ENCODE peak calls at places on chromosomes 16 and 17, in four cellular contexts. One of them, this sample, is unnamed.

GRCh38 chr16:54072237-54072636 is 214.3 kb downstream of the IRX3 start:
- DNase-seq in endothelial cell of umbilical vein: no peak
- DNase-seq in progenitor cell of endocrine pancreas: no peak
- DNase-seq in thoracic aorta: no peak
- DNase-seq in this sample: no peak

GRCh38 chr17:83115832-83116231 is 36.4 kb downstream of the METRNL start:
- DNase-seq in progenitor cell of endocrine pancreas: no peak
- DNase-seq in thoracic aorta: no peak
- DNase-seq in endothelial cell of umbilical vein: no peak
- DNase-seq in this sample: no peak

GRCh38 chr17:37176683-37177082 is 199.1 kb upstream of the C17orf78 start:
- DNase-seq in endothelial cell of umbilical vein: peak
- DNase-seq in thoracic aorta: no peak
- DNase-seq in progenitor cell of endocrine pancreas: no peak
- DNase-seq in this sample: no peak

GRCh38 chr17:61411944-61412859 is 12.6 kb downstream of the TBX2 start:
- DNase-seq in endothelial cell of umbilical vein: peak
- DNase-seq in thoracic aorta: no peak
- DNase-seq in progenitor cell of endocrine pancreas: peak
- DNase-seq in this sample: peak

GRCh38 chr17:44304651-44305050 is 3.8 kb upstream of the RUNDC3A start:
- DNase-seq in progenitor cell of endocrine pancreas: no peak
- DNase-seq in thoracic aorta: no peak
- DNase-seq in endothelial cell of umbilical vein: no peak
- DNase-seq in this sample: no peak

GRCh38 chr16:46690281-46691178 is 1.1 kb downstream of the ORC6 start:
- DNase-seq in endothelial cell of umbilical vein: peak
- DNase-seq in progenitor cell of endocrine pancreas: no peak
- DNase-seq in thoracic aorta: no peak
- DNase-seq in this sample: no peak

GRCh38 chr16:13102401-13102800 is 201.0 kb downstream of the SHISA9 start:
- DNase-seq in thoracic aorta: no peak
- DNase-seq in endothelial cell of umbilical vein: no peak
- DNase-seq in progenitor cell of endocrine pancreas: no peak
- DNase-seq in this sample: no peak

GRCh38 chr17:40122466-40122943 is 734 bp downstream of the MSL1 start:
- DNase-seq in progenitor cell of endocrine pancreas: peak
- DNase-seq in thoracic aorta: no peak
- DNase-seq in endothelial cell of umbilical vein: peak
- DNase-seq in this sample: no peak

GRCh38 chr17:76384987-76385891 is 830 bp downstream of the SPHK1 start:
- DNase-seq in thoracic aorta: no peak
- DNase-seq in progenitor cell of endocrine pancreas: no peak
- DNase-seq in endothelial cell of umbilical vein: peak
- DNase-seq in this sample: peak

GRCh38 chr16:89808453-89808939 is 8.0 kb downstream of the FANCA start:
- DNase-seq in endothelial cell of umbilical vein: no peak
- DNase-seq in thoracic aorta: no peak
- DNase-seq in progenitor cell of endocrine pancreas: no peak
- DNase-seq in this sample: no peak

GRCh38 chr17:73030995-73031394 is 61.5 kb downstream of the SLC39A11 start:
- DNase-seq in thoracic aorta: no peak
- DNase-seq in endothelial cell of umbilical vein: no peak
- DNase-seq in progenitor cell of endocrine pancreas: no peak
- DNase-seq in this sample: no peak

GRCh38 chr17:43940630-43941029 is 1.6 kb downstream of the PPY start:
- DNase-seq in progenitor cell of endocrine pancreas: peak
- DNase-seq in thoracic aorta: no peak
- DNase-seq in endothelial cell of umbilical vein: peak
- DNase-seq in this sample: no peak

GRCh38 chr16:25823891-25824290 is 132.1 kb downstream of the HS3ST4 start:
- DNase-seq in thoracic aorta: no peak
- DNase-seq in endothelial cell of umbilical vein: no peak
- DNase-seq in progenitor cell of endocrine pancreas: no peak
- DNase-seq in this sample: no peak

GRCh38 chr17:77419095-77419494 is 278.3 kb downstream of the SEC14L1 start:
- DNase-seq in thoracic aorta: no peak
- DNase-seq in progenitor cell of endocrine pancreas: no peak
- DNase-seq in endothelial cell of umbilical vein: no peak
- DNase-seq in this sample: no peak

GRCh38 chr17:34760931-34761500 is 181.6 kb downstream of the TMEM132E start:
- DNase-seq in progenitor cell of endocrine pancreas: no peak
- DNase-seq in thoracic aorta: no peak
- DNase-seq in endothelial cell of umbilical vein: no peak
- DNase-seq in this sample: no peak

GRCh38 chr17:75617218-75617617 is 16.0 kb upstream of the SMIM5 start:
- DNase-seq in progenitor cell of endocrine pancreas: no peak
- DNase-seq in thoracic aorta: no peak
- DNase-seq in endothelial cell of umbilical vein: no peak
- DNase-seq in this sample: no peak

GRCh38 chr17:56203430-56203829 is 50.2 kb downstream of the ANKFN1 start:
- DNase-seq in endothelial cell of umbilical vein: no peak
- DNase-seq in thoracic aorta: no peak
- DNase-seq in progenitor cell of endocrine pancreas: no peak
- DNase-seq in this sample: no peak

GRCh38 chr17:76641501-76641900 is 2.1 kb downstream of the ST6GALNAC1 start:
- DNase-seq in thoracic aorta: no peak
- DNase-seq in progenitor cell of endocrine pancreas: no peak
- DNase-seq in endothelial cell of umbilical vein: no peak
- DNase-seq in this sample: no peak

GRCh38 chr17:59565959-59566324 is 532 bp downstream of the DHX40 start:
- DNase-seq in thoracic aorta: peak
- DNase-seq in endothelial cell of umbilical vein: peak
- DNase-seq in progenitor cell of endocrine pancreas: peak
- DNase-seq in this sample: no peak

DNA sequence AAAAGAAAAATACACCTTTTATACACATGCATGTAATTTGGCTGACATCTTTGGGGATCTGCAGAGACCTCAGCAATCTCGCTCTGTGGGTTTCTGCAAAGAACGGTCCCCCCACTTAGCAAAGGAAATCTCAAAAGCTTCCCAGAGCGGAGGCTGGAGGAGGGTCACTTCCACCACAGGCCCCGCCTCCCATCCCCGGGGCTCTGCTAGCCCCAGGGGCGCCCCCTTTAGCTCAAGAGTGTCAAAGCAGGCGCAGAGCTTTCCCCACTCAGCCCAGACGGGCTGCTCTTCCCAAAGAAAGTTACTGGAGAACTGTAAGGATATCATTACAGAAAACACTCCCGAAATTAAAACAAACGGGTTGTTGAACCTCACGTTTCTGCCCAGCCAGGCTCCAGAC is 11.4 kb downstream of the SLC13A5 start:
- DNase-seq in thoracic aorta: no peak
- DNase-seq in endothelial cell of umbilical vein: peak
- DNase-seq in progenitor cell of endocrine pancreas: peak
- DNase-seq in this sample: no peak
- TF ChIP-seq CTCF in thoracic aorta: no peak
- TF ChIP-seq CTCF in endothelial cell of umbilical vein: peak
- TF ChIP-seq CTCF in progenitor cell of endocrine pancreas: peak
- TF ChIP-seq CTCF in this sample: no peak

GRCh38 chr17:69712801-69713311 is 298.4 kb downstream of the MAP2K6 start:
- DNase-seq in thoracic aorta: no peak
- DNase-seq in endothelial cell of umbilical vein: no peak
- DNase-seq in progenitor cell of endocrine pancreas: no peak
- DNase-seq in this sample: no peak

GRCh38 chr17:69716571-69716970 is 302.1 kb downstream of the MAP2K6 start:
- DNase-seq in thoracic aorta: no peak
- DNase-seq in progenitor cell of endocrine pancreas: no peak
- DNase-seq in endothelial cell of umbilical vein: no peak
- DNase-seq in this sample: no peak

GRCh38 chr17:69715656-69716055 is 301.2 kb downstream of the MAP2K6 start:
- DNase-seq in progenitor cell of endocrine pancreas: no peak
- DNase-seq in thoracic aorta: no peak
- DNase-seq in endothelial cell of umbilical vein: no peak
- DNase-seq in this sample: no peak

GRCh38 chr17:69713815-69714214 is 299.3 kb downstream of the MAP2K6 start:
- DNase-seq in progenitor cell of endocrine pancreas: no peak
- DNase-seq in endothelial cell of umbilical vein: no peak
- DNase-seq in thoracic aorta: no peak
- DNase-seq in this sample: no peak

DNA sequence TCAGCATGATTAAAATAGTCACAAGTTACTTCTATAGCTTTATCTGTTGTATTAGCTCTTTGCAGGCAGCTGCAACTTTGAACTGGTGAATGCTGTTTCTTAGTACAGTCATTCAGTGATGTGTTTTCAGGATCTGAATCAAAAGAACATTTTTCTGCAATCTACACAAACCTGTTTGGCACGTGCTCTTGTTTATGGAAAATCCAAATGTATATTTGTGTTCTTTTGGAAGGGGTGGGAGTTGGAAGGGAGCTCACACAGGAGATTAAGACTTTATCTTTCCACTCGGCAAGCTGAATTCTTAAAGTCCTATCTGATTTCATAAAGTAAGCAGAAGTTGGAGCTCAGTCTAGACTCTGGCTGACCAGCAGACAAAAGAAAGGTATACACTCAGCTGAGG is 300.2 kb downstream of the MAP2K6 start:
- DNase-seq in thoracic aorta: no peak
- DNase-seq in endothelial cell of umbilical vein: no peak
- DNase-seq in progenitor cell of endocrine pancreas: no peak
- DNase-seq in this sample: no peak
- TF ChIP-seq CTCF in thoracic aorta: no peak
- TF ChIP-seq CTCF in endothelial cell of umbilical vein: no peak
- TF ChIP-seq CTCF in progenitor cell of endocrine pancreas: no peak
- TF ChIP-seq CTCF in this sample: no peak

DNA sequence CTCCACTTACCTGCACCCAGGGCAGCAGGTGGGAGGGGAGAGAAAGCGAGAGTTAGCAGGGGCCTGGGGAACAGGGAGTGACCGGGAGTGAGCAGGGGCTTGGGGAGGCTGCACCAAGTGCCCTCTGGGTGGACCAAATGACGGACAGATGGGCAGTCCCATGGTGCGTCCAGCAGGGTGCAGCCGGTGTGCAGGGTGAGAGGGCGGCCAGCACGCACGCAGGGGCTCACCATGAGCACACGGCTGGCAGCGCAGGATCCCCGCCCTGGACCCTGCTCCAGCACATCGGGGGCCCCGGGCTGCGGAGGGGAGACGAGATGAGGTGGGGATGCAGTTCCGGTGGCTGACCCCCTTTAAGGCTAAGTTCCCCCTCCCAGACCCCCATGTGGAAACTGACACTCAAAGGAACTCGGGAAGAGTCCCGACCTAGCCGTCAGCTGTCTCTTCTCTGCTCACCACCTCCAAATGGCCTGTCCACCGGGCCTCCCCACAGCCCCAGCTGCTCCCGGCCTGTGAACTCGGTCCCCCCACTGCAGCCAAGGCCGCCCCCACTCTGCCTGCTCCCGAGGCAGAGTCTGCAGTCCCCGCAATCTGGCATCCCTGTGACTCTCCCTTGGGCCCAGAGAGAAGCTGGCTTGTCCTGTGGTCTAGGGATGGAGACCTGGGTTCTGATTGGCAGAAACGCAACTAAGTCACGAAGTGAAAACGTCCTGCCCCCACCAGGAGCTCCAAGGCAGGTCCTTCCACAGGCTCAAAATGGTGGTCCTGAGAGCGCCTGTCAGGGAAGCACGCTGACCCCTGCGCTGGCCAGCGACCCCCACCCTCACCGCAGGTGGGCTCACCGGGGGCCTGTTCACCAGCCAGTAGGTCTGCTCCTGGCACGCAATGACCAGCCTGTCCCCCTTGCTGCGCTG is 2.9 kb downstream of the RGS11 start:
- DNase-seq in thoracic aorta: no peak
- DNase-seq in endothelial cell of umbilical vein: no peak
- DNase-seq in progenitor cell of endocrine pancreas: no peak
- DNase-seq in this sample: no peak
- TF ChIP-seq CTCF in thoracic aorta: no peak
- TF ChIP-seq CTCF in endothelial cell of umbilical vein: no peak
- TF ChIP-seq CTCF in progenitor cell of endocrine pancreas: no peak
- TF ChIP-seq CTCF in this sample: no peak

GRCh38 chr17:81711814-81712467 is at the start of gene SLC25A10:
- DNase-seq in thoracic aorta: no peak
- DNase-seq in endothelial cell of umbilical vein: peak
- DNase-seq in progenitor cell of endocrine pancreas: peak
- DNase-seq in this sample: no peak

GRCh38 chr17:81713004-81713555 is 996 bp downstream of the SLC25A10 start:
- DNase-seq in progenitor cell of endocrine pancreas: no peak
- DNase-seq in endothelial cell of umbilical vein: no peak
- DNase-seq in thoracic aorta: no peak
- DNase-seq in this sample: no peak

GRCh38 chr17:81710514-81711308 is 1.4 kb upstream of the SLC25A10 start:
- DNase-seq in progenitor cell of endocrine pancreas: no peak
- DNase-seq in thoracic aorta: no peak
- DNase-seq in endothelial cell of umbilical vein: no peak
- DNase-seq in this sample: no peak

GRCh38 chr17:81713556-81714411 is 1.7 kb downstream of the SLC25A10 start:
- DNase-seq in endothelial cell of umbilical vein: no peak
- DNase-seq in progenitor cell of endocrine pancreas: no peak
- DNase-seq in thoracic aorta: no peak
- DNase-seq in this sample: no peak

DNA sequence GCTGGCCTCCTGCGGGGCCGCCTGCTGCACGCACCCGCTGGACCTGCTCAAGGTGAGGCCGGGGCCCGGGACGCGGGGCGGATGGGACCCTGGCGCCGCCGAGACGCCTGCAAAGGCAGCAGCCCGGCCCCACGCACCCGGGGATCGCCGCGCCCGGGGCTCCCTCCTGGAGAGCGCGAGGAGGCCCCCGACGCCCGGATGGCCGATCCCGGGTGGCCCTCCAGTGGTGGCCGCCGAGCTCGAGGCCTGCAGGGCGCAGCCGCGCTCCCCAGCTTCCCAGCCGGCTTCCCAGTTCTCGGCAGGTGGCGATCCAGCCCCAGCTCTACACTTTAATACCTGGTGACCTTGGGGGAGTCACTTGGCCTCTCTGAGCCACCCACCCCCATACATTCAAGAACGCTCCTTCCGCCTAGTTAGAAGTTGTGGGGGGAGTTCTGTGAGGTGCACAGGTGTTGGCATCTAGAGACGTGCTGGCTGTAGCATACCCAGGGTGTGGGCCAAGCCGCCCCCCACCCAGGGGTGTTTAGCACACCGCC is 452 bp downstream of the SLC25A10 start:
- DNase-seq in progenitor cell of endocrine pancreas: peak
- DNase-seq in thoracic aorta: no peak
- DNase-seq in endothelial cell of umbilical vein: no peak
- DNase-seq in this sample: no peak
- TF ChIP-seq CTCF in progenitor cell of endocrine pancreas: peak
- TF ChIP-seq CTCF in thoracic aorta: no peak
- TF ChIP-seq CTCF in endothelial cell of umbilical vein: no peak
- TF ChIP-seq CTCF in this sample: no peak